ENCODE peak calls at places on chromosome 5, in four cellular contexts. Q is K562, L is GM12891, X is GM12878. V is an unnamed sample.

GRCh38 chr5:1544294-1545010 is 20.7 kb upstream of the LPCAT1 start:
- DNase-seq in Q (no peak), X (no peak), L (no peak), V (no peak)

GRCh38 chr5:61182449-61182848 is 20.2 kb upstream of the SMIM15 start:
- DNase-seq in Q (no peak), X (no peak), L (no peak), V (no peak)

GRCh38 chr5:179294131-179294780 is 51.0 kb downstream of the ADAMTS2 start:
- DNase-seq in L (no peak), X (no peak), Q (no peak), V (no peak)

GRCh38 chr5:88952344-88952743 is 69.4 kb upstream of the MEF2C start:
- DNase-seq in L (no peak), X (no peak), Q (no peak), V (no peak)

GRCh38 chr5:79021753-79022152 is 36.6 kb upstream of the ARSB start:
- DNase-seq in L (no peak), Q (no peak), X (no peak), V (no peak)

GRCh38 chr5:21152611-21153010 is 1164.6 kb upstream of the CDH18 start:
- DNase-seq in X (no peak), L (no peak), Q (no peak), V (no peak)

GRCh38 chr5:55538621-55539020 is 3.9 kb upstream of the PLPP1 start:
- DNase-seq in X (peak), L (no peak), Q (no peak), V (no peak)

GRCh38 chr5:111942661-111943401 is 185.8 kb upstream of the NREP start:
- DNase-seq in L (no peak), Q (no peak), X (no peak), V (no peak)

GRCh38 chr5:191949-192690 is 825 bp downstream of the LRRC14B start:
- DNase-seq in L (no peak), X (no peak), Q (no peak), V (no peak)

GRCh38 chr5:180118391-180118791 is 46.8 kb upstream of the RNF130 start:
- DNase-seq in L (no peak), X (no peak), Q (no peak), V (no peak)

GRCh38 chr5:52073993-52074689 is 690.9 kb downstream of the ISL1 start:
- DNase-seq in X (no peak), L (no peak), Q (no peak), V (no peak)

DNA sequence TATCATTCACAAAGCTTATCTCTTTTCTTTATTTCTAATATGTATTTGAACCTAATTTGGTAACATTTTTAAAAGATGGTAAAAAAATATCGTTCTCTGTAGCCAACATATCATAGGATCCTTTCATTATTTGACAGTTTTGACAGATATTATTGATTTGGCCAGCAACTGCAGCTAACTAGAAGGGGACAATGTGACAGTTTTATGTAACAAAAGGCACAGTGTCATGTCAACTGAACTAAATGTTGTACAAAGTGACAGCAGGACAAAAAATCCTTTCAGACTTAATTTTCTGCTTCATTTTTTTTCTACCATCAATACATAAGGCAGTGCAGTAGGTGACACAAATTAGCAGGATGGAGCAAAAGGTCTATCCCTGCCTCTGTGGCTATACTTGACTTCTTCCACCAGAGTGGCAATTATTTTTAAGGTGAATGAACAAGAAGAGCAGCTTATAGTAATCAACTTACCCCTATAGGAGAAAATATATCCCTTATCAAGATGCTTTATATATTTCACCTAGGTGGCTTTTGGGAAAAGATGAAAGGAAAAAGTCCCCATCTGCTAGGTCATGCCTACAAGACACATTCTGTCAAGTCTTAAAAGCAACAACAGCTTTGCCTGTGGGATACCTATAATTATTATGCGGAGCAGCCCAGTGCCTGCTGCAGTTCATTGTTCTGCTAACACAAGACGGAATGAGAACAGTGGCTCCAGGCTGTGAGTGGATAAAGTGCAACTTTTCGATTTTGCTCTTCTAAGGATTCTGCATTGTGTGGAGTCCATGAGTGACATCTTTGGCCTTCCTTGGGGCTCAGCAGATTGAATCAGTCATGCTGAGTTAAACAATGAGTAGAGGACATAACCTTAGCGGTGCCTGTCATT is 694.9 kb downstream of the ISL1 start:
- DNase-seq in L (no peak), X (no peak), Q (no peak), V (no peak)
- TF ChIP-seq SPI1 in L (no peak), X (no peak), Q (no peak), V (no peak)

GRCh38 chr5:177469750-177470525 is 3.5 kb downstream of the DBN1 start:
- DNase-seq in L (no peak), X (no peak), Q (no peak), V (no peak)

GRCh38 chr5:177469061-177469628 is 4.3 kb downstream of the DBN1 start:
- DNase-seq in L (no peak), Q (no peak), X (no peak), V (no peak)

GRCh38 chr5:177471610-177472356 is 1.7 kb downstream of the DBN1 start:
- DNase-seq in X (no peak), Q (no peak), L (no peak), V (no peak)

GRCh38 chr5:177472460-177473441 is 683 bp downstream of the DBN1 start:
- DNase-seq in L (peak), Q (peak), X (no peak), V (no peak)

GRCh38 chr5:177470759-177471536 is 2.5 kb downstream of the DBN1 start:
- DNase-seq in L (no peak), X (no peak), Q (no peak), V (no peak)
- TF ChIP-seq SPI1 in L (no peak), X (no peak), Q (no peak), V (no peak)

GRCh38 chr5:34806532-34806931 is 32.4 kb upstream of the TTC23L start:
- DNase-seq in Q (no peak), L (no peak), X (no peak), V (no peak)

GRCh38 chr5:34813473-34813872 is 25.5 kb upstream of the TTC23L start:
- DNase-seq in X (no peak), L (no peak), Q (no peak), V (no peak)

DNA sequence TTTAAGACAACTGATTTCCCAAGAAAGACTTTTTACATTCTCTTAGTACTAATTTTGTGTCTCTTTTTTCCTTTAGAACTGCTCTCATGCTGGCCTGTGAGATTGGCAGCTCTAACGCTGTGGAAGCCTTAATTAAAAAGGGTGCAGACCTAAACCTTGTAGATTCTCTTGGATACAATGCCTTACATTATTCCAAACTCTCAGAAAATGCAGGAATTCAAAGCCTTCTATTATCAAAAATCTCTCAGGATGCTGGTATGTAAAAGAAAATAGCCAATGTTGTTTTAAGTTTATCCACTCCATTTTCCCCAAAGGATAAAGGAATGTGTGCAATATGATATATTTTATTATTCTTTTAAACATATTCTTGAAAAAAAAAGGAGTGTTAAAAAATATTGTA is 27.3 kb upstream of the TTC23L start:
- DNase-seq in X (no peak), Q (no peak), L (no peak), V (no peak)
- TF ChIP-seq SPI1 in X (no peak), Q (no peak), L (no peak), V (no peak)

DNA sequence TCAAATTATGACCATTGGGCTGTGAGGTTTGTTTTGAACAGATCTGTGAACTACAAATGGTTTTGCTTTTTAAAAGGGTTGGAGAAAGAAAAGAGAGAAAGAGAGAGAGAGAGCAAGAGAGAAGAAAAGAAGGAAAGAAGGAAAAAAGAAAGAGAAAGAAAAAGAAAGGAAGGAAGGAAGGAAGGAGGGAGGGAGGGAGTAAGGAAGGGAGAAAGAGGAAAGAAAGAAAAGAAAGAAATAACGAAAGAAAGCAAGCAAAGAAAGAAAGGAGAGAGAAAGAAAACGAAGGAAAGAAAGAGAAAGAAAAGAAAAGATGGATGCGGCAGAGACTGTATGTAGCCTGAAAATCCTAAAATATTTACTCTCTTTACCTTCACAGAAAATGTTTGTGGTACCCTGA is 104.0 kb downstream of the PARP8 start:
- DNase-seq in Q (no peak), X (no peak), L (no peak), V (no peak)
- TF ChIP-seq SPI1 in Q (no peak), X (no peak), L (no peak), V (no peak)

GRCh38 chr5:74616236-74617146 is 24.0 kb downstream of the ENC1 start:
- DNase-seq in L (no peak), X (no peak), Q (peak), V (no peak)
- TF ChIP-seq SPI1 in L (no peak), X (no peak), Q (no peak), V (no peak)

GRCh38 chr5:56815657-56816545 is 552 bp downstream of the MAP3K1 start:
- DNase-seq in L (peak), Q (peak), X (no peak), V (peak)
- TF ChIP-seq SPI1 in L (no peak), Q (no peak), X (no peak), V (no peak)

DNA sequence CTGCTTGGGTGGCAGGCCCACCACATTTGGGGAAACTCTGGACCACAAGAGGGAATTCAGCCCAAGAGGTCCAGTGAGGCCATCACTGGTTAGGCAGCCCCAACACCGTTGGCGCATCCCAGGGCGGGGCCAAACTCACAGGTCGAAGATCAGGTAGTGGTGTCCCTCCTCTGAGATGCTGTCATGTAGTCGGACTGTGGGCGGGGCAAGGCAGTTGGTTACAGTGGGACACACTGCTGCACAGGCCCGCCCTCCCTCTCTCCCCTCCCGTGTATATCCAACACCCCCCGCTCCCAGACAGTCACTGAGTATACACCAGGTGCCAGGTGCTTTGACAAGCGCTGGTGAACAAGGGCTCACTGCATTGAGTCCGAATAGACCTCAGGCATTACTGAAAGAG is 32.1 kb downstream of the CAMK2A start:
- DNase-seq in X (no peak), Q (no peak), L (no peak), V (no peak)
- TF ChIP-seq SPI1 in X (no peak), Q (no peak), L (no peak), V (no peak)

GRCh38 chr5:128532127-128532526 is 5.9 kb downstream of the FBN2 start:
- DNase-seq in L (no peak), Q (no peak), X (no peak), V (no peak)
- TF ChIP-seq SPI1 in L (no peak), Q (no peak), X (no peak), V (no peak)

GRCh38 chr5:96035796-96036195 is 74.1 kb upstream of the ELL2 start:
- DNase-seq in Q (no peak), X (no peak), L (no peak), V (no peak)

GRCh38 chr5:96031811-96032261 is 70.2 kb upstream of the ELL2 start:
- DNase-seq in Q (no peak), L (no peak), X (no peak), V (no peak)

GRCh38 chr5:96036301-96036700 is 74.7 kb upstream of the ELL2 start:
- DNase-seq in X (no peak), L (no peak), Q (no peak), V (no peak)

GRCh38 chr5:96033116-96033515 is 71.5 kb upstream of the ELL2 start:
- DNase-seq in X (no peak), L (no peak), Q (no peak), V (no peak)

DNA sequence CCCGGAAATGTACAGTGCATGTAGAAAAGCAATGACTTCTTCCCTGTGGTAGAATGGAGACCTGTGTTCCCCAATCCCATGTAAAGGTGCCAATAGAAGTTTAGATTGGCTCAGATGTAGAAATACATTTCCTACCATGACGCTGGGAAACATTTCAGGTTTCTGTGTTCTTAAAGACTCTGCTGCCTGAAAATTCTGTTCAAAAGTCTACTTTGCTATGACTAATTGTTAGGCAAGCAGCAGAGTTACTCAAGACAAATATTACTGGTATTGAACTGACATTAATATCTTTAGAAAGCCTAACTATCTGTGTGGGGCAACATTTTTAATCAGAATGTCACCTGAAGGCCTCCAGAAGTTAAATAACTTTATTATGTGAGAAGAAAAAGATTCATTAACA is 75.5 kb upstream of the ELL2 start:
- DNase-seq in L (no peak), X (no peak), Q (no peak), V (no peak)
- TF ChIP-seq SPI1 in L (no peak), X (no peak), Q (no peak), V (no peak)

GRCh38 chr5:144307726-144308125 is 137.1 kb downstream of the KCTD16 start:
- DNase-seq in Q (no peak), L (no peak), X (no peak), V (no peak)
- TF ChIP-seq SPI1 in Q (no peak), L (no peak), X (no peak), V (no peak)